ENCODE peak calls at places on chromosome 13, in ten cellular contexts. One of them, this sample, is unnamed.

GRCh38 chr13:66994097-66994496 is 236.0 kb downstream of the PCDH9 start:
- DNase-seq in lower lobe of right lung: peak; percentile 73
- DNase-seq in B cell: peak; percentile 36
- DNase-seq in IMR-90: peak; percentile 52
- DNase-seq in NCI-H1092: no peak
- DNase-seq in H9: peak; percentile 85
- DNase-seq in substantia nigra: peak; percentile 56
- DNase-seq in WTC11: peak; percentile 83
- DNase-seq in BE2C: peak; percentile 93
- DNase-seq in nucleus accumbens: peak; percentile 76
- DNase-seq in this sample: no peak

GRCh38 chr13:42812311-42812710 is 30.9 kb downstream of the FAM216B start:
- DNase-seq in NCI-H1092: no peak
- DNase-seq in IMR-90: no peak
- DNase-seq in B cell: no peak
- DNase-seq in BE2C: no peak
- DNase-seq in substantia nigra: no peak
- DNase-seq in H9: no peak
- DNase-seq in nucleus accumbens: no peak
- DNase-seq in WTC11: no peak
- DNase-seq in lower lobe of right lung: no peak
- DNase-seq in this sample: no peak

GRCh38 chr13:101545521-101545920 is 93.0 kb downstream of the ITGBL1 start:
- DNase-seq in H9: no peak
- DNase-seq in B cell: no peak
- DNase-seq in substantia nigra: no peak
- DNase-seq in NCI-H1092: no peak
- DNase-seq in nucleus accumbens: no peak
- DNase-seq in BE2C: no peak
- DNase-seq in lower lobe of right lung: no peak
- DNase-seq in WTC11: no peak
- DNase-seq in IMR-90: peak; percentile 61
- DNase-seq in this sample: no peak

GRCh38 chr13:29888306-29888705 is 37.9 kb upstream of the UBL3 start:
- DNase-seq in substantia nigra: no peak
- DNase-seq in nucleus accumbens: no peak
- DNase-seq in H9: no peak
- DNase-seq in B cell: no peak
- DNase-seq in NCI-H1092: no peak
- DNase-seq in WTC11: no peak
- DNase-seq in lower lobe of right lung: no peak
- DNase-seq in IMR-90: peak; percentile 62
- DNase-seq in BE2C: no peak
- DNase-seq in this sample: no peak

GRCh38 chr13:52158629-52159158 is 703 bp downstream of the NEK3 start:
- DNase-seq in NCI-H1092: no peak
- DNase-seq in WTC11: no peak
- DNase-seq in B cell: no peak
- DNase-seq in BE2C: no peak
- DNase-seq in IMR-90: peak; percentile 28
- DNase-seq in H9: no peak
- DNase-seq in lower lobe of right lung: peak; percentile 46
- DNase-seq in substantia nigra: no peak
- DNase-seq in nucleus accumbens: peak; percentile 54
- DNase-seq in this sample: no peak

GRCh38 chr13:72180253-72180952 is 313.4 kb upstream of the DACH1 start:
- DNase-seq in IMR-90: peak; percentile 0
- DNase-seq in nucleus accumbens: no peak
- DNase-seq in H9: no peak
- DNase-seq in B cell: no peak
- DNase-seq in substantia nigra: no peak
- DNase-seq in lower lobe of right lung: no peak
- DNase-seq in NCI-H1092: no peak
- DNase-seq in BE2C: no peak
- DNase-seq in WTC11: no peak
- DNase-seq in this sample: no peak

GRCh38 chr13:103471896-103472295 is 405.7 kb upstream of the SLC10A2 start:
- DNase-seq in IMR-90: no peak
- DNase-seq in BE2C: no peak
- DNase-seq in WTC11: peak; percentile 9
- DNase-seq in B cell: no peak
- DNase-seq in H9: peak; percentile 48
- DNase-seq in substantia nigra: no peak
- DNase-seq in NCI-H1092: no peak
- DNase-seq in lower lobe of right lung: no peak
- DNase-seq in nucleus accumbens: no peak
- DNase-seq in this sample: no peak

GRCh38 chr13:76516013-76516412 is 370.2 kb downstream of the KCTD12 start:
- DNase-seq in H9: no peak
- DNase-seq in nucleus accumbens: no peak
- DNase-seq in IMR-90: peak; percentile 92
- DNase-seq in substantia nigra: no peak
- DNase-seq in NCI-H1092: no peak
- DNase-seq in B cell: no peak
- DNase-seq in WTC11: no peak
- DNase-seq in BE2C: no peak
- DNase-seq in lower lobe of right lung: no peak
- DNase-seq in this sample: no peak

GRCh38 chr13:33560722-33561121 is 257.2 kb upstream of the RFC3 start:
- DNase-seq in H9: no peak
- DNase-seq in substantia nigra: no peak
- DNase-seq in IMR-90: no peak
- DNase-seq in BE2C: no peak
- DNase-seq in B cell: no peak
- DNase-seq in WTC11: no peak
- DNase-seq in lower lobe of right lung: no peak
- DNase-seq in nucleus accumbens: no peak
- DNase-seq in NCI-H1092: no peak
- DNase-seq in this sample: no peak

GRCh38 chr13:38577048-38577447 is 109.8 kb upstream of the FREM2 start:
- DNase-seq in B cell: no peak
- DNase-seq in nucleus accumbens: no peak
- DNase-seq in BE2C: no peak
- DNase-seq in substantia nigra: no peak
- DNase-seq in H9: no peak
- DNase-seq in lower lobe of right lung: no peak
- DNase-seq in IMR-90: no peak
- DNase-seq in WTC11: no peak
- DNase-seq in NCI-H1092: no peak
- DNase-seq in this sample: no peak

GRCh38 chr13:49357694-49358093 is 86.2 kb downstream of the CAB39L start:
- DNase-seq in IMR-90: peak; percentile 79
- DNase-seq in substantia nigra: no peak
- DNase-seq in H9: no peak
- DNase-seq in BE2C: no peak
- DNase-seq in B cell: no peak
- DNase-seq in lower lobe of right lung: no peak
- DNase-seq in NCI-H1092: no peak
- DNase-seq in WTC11: no peak
- DNase-seq in nucleus accumbens: no peak
- DNase-seq in this sample: no peak

GRCh38 chr13:23966691-23967615 is 69.7 kb upstream of the C1QTNF9B start:
- DNase-seq in H9: no peak
- DNase-seq in substantia nigra: no peak
- DNase-seq in IMR-90: peak; percentile 15
- DNase-seq in NCI-H1092: no peak
- DNase-seq in WTC11: no peak
- DNase-seq in nucleus accumbens: no peak
- DNase-seq in B cell: no peak
- DNase-seq in BE2C: no peak
- DNase-seq in lower lobe of right lung: no peak
- DNase-seq in this sample: no peak

GRCh38 chr13:84686458-84686857 is 804.2 kb upstream of the SLITRK1 start:
- DNase-seq in NCI-H1092: no peak
- DNase-seq in B cell: no peak
- DNase-seq in nucleus accumbens: no peak
- DNase-seq in H9: no peak
- DNase-seq in BE2C: no peak
- DNase-seq in lower lobe of right lung: no peak
- DNase-seq in IMR-90: no peak
- DNase-seq in substantia nigra: no peak
- DNase-seq in WTC11: no peak
- DNase-seq in this sample: no peak

GRCh38 chr13:57874530-57874929 is 243.0 kb downstream of the PCDH17 start:
- DNase-seq in NCI-H1092: no peak
- DNase-seq in WTC11: no peak
- DNase-seq in nucleus accumbens: no peak
- DNase-seq in H9: no peak
- DNase-seq in BE2C: no peak
- DNase-seq in IMR-90: no peak
- DNase-seq in substantia nigra: no peak
- DNase-seq in lower lobe of right lung: no peak
- DNase-seq in B cell: no peak
- DNase-seq in this sample: no peak

GRCh38 chr13:26929971-26930730 is 169.6 kb upstream of the GPR12 start:
- DNase-seq in substantia nigra: peak; percentile 68
- DNase-seq in nucleus accumbens: peak; percentile 61
- DNase-seq in H9: peak; percentile 83
- DNase-seq in BE2C: peak; percentile 79
- DNase-seq in WTC11: peak; percentile 89
- DNase-seq in lower lobe of right lung: peak; percentile 69
- DNase-seq in NCI-H1092: peak; percentile 62
- DNase-seq in IMR-90: peak; percentile 64
- DNase-seq in B cell: peak; percentile 71
- DNase-seq in this sample: peak; percentile 54

GRCh38 chr13:30804474-30804873 is 69.1 kb downstream of the ALOX5AP start:
- DNase-seq in BE2C: peak; percentile 39
- DNase-seq in H9: no peak
- DNase-seq in lower lobe of right lung: no peak
- DNase-seq in NCI-H1092: no peak
- DNase-seq in substantia nigra: no peak
- DNase-seq in WTC11: no peak
- DNase-seq in nucleus accumbens: no peak
- DNase-seq in IMR-90: no peak
- DNase-seq in B cell: no peak
- DNase-seq in this sample: peak; percentile 11